ENCODE peak calls at places on chromosomes 12 and 14, in six cellular contexts. U is upper lobe of left lung, O is HepG2, E is stomach, M is transverse colon, R is K562. V is an unnamed sample.
A peak's percentile ranks its signal among the peaks of the same experiment; 100 is the strongest.

GRCh38 chr12:18580286-18580685 is 157.5 kb downstream of the PLCZ1 start:
- DNase-seq in O (no peak), M (no peak), E (no peak), U (no peak), R (no peak), V (no peak)

GRCh38 chr12:22321620-22322019 is 12.9 kb downstream of the ST8SIA1 start:
- DNase-seq in M (no peak), R (no peak), U (no peak), E (no peak), O (no peak), V (no peak)

GRCh38 chr14:62897057-62897456 is 148.2 kb downstream of the KCNH5 start:
- DNase-seq in O (no peak), E (no peak), U (no peak), R (no peak), M (no peak), V (no peak)

GRCh38 chr12:76942276-76942675 is 63.5 kb upstream of the CSRP2 start:
- DNase-seq in M (no peak), O (no peak), R (no peak), E (no peak), U (no peak), V (no peak)

GRCh38 chr12:68980476-68981212 is 47.7 kb upstream of the CPM start:
- DNase-seq in U (no peak), R (no peak), E (peak; percentile 74), O (no peak), M (no peak), V (peak; percentile 69)

GRCh38 chr12:107670999-107671643 is 14.5 kb upstream of the PWP1 start:
- DNase-seq in U (peak; percentile 31), O (peak; percentile 33), E (peak; percentile 37), R (peak; percentile 59), M (peak; percentile 27), V (no peak)

GRCh38 chr12:56040151-56040550 is 1.6 kb upstream of the RPS26 start:
- DNase-seq in R (no peak), M (no peak), U (no peak), O (no peak), E (no peak), V (no peak)

GRCh38 chr12:34400423-34400881 is 378.2 kb downstream of the ALG10 start:
- DNase-seq in U (peak; percentile 11), R (peak; percentile 1), O (no peak), E (peak; percentile 15), M (peak; percentile 1), V (peak; percentile 59)

GRCh38 chr12:53048780-53049401 is 974 bp upstream of the TNS2 start:
- DNase-seq in O (peak; percentile 40), R (peak; percentile 32), E (peak; percentile 59), M (peak; percentile 61), U (peak; percentile 75), V (peak; percentile 94)

GRCh38 chr14:72315720-72316119 is 383.5 kb downstream of the RGS6 start:
- DNase-seq in O (no peak), R (no peak), M (no peak), E (no peak), U (no peak), V (no peak)

GRCh38 chr14:65302571-65303184 is 109.9 kb upstream of the FUT8 start:
- DNase-seq in R (no peak), M (peak; percentile 46), O (no peak), E (peak; percentile 60), U (no peak), V (no peak)

GRCh38 chr12:90301734-90302133 is 593.1 kb upstream of the ATP2B1 start:
- DNase-seq in R (no peak), O (no peak), E (no peak), U (no peak), M (no peak), V (no peak)

GRCh38 chr12:254039-254438 is 8.6 kb downstream of the SLC6A13 start:
- DNase-seq in E (no peak), M (no peak), R (no peak), O (no peak), U (no peak), V (no peak)

GRCh38 chr12:4439736-4440135 is 5.9 kb downstream of the FGF6 start:
- DNase-seq in O (no peak), U (no peak), E (no peak), M (no peak), R (no peak), V (no peak)

GRCh38 chr14:65446159-65446558 is 33.6 kb downstream of the FUT8 start:
- DNase-seq in O (no peak), U (no peak), M (no peak), E (no peak), R (no peak), V (no peak)

GRCh38 chr12:53345486-53346195 is 9.5 kb upstream of the SP7 start:
- DNase-seq in U (no peak), R (no peak), O (no peak), M (no peak), E (peak; percentile 30), V (peak; percentile 77)

GRCh38 chr14:68539311-68539737 is 253.5 kb downstream of the ZFP36L1 start:
- DNase-seq in E (no peak), R (no peak), U (no peak), M (no peak), O (no peak), V (no peak)

GRCh38 chr12:6872073-6873048 is 742 bp downstream of the SPSB2 start:
- DNase-seq in R (peak; percentile 59), M (peak; percentile 91), O (peak; percentile 72), E (peak; percentile 88), U (peak; percentile 91), V (peak; percentile 91)

GRCh38 chr12:118743896-118744700 is 237.2 kb upstream of the SRRM4 start:
- DNase-seq in M (no peak), R (no peak), E (no peak), U (no peak), O (no peak), V (no peak)

GRCh38 chr14:62017651-62018230 is 255.5 kb downstream of the SNAPC1 start:
- DNase-seq in O (no peak), R (no peak), U (no peak), M (no peak), E (no peak), V (no peak)

GRCh38 chr12:127516467-127516866 is 750.5 kb upstream of the TMEM132C start:
- DNase-seq in R (no peak), U (no peak), E (no peak), M (no peak), O (no peak), V (no peak)

GRCh38 chr12:116556964-116557706 is 2.0 kb upstream of the MAP1LC3B2 start:
- DNase-seq in U (no peak), O (no peak), R (no peak), E (no peak), M (no peak), V (no peak)

GRCh38 chr12:89369166-89369565 is 16.9 kb upstream of the DUSP6 start:
- DNase-seq in M (no peak), R (no peak), U (no peak), O (no peak), E (no peak), V (no peak)

GRCh38 chr12:105334001-105334400 is 3.5 kb downstream of the C12orf75 start:
- DNase-seq in U (no peak), O (no peak), R (no peak), E (no peak), M (no peak), V (no peak)

GRCh38 chr12:14238224-14238792 is 127.2 kb upstream of the ATF7IP start:
- DNase-seq in E (no peak), R (no peak), U (no peak), M (no peak), O (no peak), V (no peak)

GRCh38 chr14:37047226-37047625 is 125.2 kb downstream of the SLC25A21 start:
- DNase-seq in R (no peak), E (no peak), M (no peak), U (no peak), O (no peak), V (no peak)

GRCh38 chr14:54653764-54654469 is 87.0 kb downstream of the SAMD4A start:
- DNase-seq in M (peak; percentile 20), O (peak; percentile 85), U (no peak), R (no peak), E (no peak), V (peak; percentile 70)

GRCh38 chr12:8702159-8702558 is 4.4 kb downstream of the RIMKLB start:
- DNase-seq in R (no peak), E (no peak), O (no peak), M (no peak), U (no peak), V (no peak)

GRCh38 chr14:101481557-101481956 is 79.7 kb upstream of the DIO3 start:
- DNase-seq in U (peak; percentile 3), R (no peak), M (peak; percentile 4), E (peak; percentile 13), O (no peak), V (peak; percentile 40)

GRCh38 chr12:115599251-115599811 is 678.2 kb downstream of the MED13L start:
- DNase-seq in O (no peak), M (peak; percentile 8), E (no peak), U (no peak), R (no peak), V (no peak)

GRCh38 chr14:104979758-104980591 is 1.8 kb upstream of the AHNAK2 start:
- DNase-seq in E (peak; percentile 77), M (no peak), O (no peak), R (no peak), U (peak; percentile 83), V (peak; percentile 86)

GRCh38 chr12:94427520-94428381 is 31.9 kb downstream of the CEP83 start:
- DNase-seq in R (no peak), M (peak; percentile 24), O (no peak), E (no peak), U (no peak), V (peak; percentile 85)
- TF ChIP-seq POLR2AphosphoS5 in R (no peak), M (no peak), O (no peak), E (peak; percentile 1), U (no peak), V (peak; percentile 38)

DNA sequence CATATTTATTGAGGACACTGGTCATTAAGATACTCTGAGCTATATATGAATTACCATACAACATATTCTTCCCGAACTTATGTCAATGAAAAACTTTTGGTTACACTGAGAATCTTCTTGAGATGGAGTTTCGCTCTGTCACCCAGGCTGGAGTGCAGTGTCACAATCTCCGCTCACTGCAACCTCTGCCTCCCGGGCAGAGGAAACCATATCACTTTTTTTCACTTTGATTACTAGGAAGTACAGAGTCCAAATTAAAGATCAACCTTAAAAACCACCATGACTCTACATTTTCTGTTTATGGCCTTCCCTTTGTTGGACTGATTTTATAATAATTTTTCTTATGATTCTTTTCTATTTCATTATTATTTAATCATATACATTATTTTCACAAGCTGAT is 336.5 kb downstream of the FSCB start:
- DNase-seq in M (peak; percentile 31), R (no peak), U (no peak), O (no peak), E (no peak), V (no peak)
- TF ChIP-seq EP300 in M (no peak), R (no peak), U (no peak), O (no peak), E (no peak), V (no peak)

DNA sequence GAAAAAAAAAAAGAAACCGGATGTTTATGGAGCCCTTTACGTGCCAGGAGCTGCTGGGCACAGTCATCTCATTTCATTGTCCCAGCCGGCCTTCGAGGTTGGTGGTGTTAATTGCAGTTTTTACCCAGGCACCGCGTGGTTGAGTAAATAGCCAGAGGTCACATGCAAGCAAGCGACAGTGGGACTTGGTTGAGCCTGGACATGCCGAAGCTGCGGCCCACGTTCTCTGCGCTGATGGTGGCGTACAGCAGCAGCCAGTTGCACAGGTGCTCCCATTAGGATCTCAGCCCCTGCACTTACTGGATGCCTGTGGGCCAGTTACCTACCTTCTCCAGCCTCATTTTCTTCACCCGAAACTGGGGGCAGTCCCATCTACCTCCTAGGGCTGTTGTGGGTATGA is 54.0 kb downstream of the TSPAN9 start:
- DNase-seq in U (no peak), E (no peak), O (no peak), M (no peak), R (no peak), V (no peak)
- H3K4me1 ChIP-seq in U (peaks cover 53% of the 10 kb centered on the region), E (peaks cover 40% of the 10 kb centered on the region), O (peaks cover 7% of the 10 kb centered on the region), M (peaks cover 11% of the 10 kb centered on the region), R (no peaks in the 10 kb centered on the region), V (peaks cover 17% of the 10 kb centered on the region)

GRCh38 chr12:27554421-27555186 is 30.6 kb downstream of the PPFIBP1 start:
- DNase-seq in O (no peak), R (no peak), M (peak; percentile 14), E (no peak), U (no peak), V (peak; percentile 86)
- TF ChIP-seq POLR2AphosphoS5 in O (no peak), R (no peak), M (no peak), E (no peak), U (no peak), V (peak; percentile 39)